ENCODE peak calls at places on chromosomes 13 and 19, in six cellular contexts. A is pancreas, D is left lung, T is endothelial cell of umbilical vein, C is IMR-90, J is Peyer's patch. L is an unnamed sample. For H3K4me1, the result is how much of the 10 kb centered on the place peaks cover.

GRCh38 chr19:47176627-47177090 is 46.0 kb downstream of the SAE1 start:
- DNase-seq in A (no peak), D (no peak), T (peak), C (peak), J (no peak), L (no peak)

GRCh38 chr13:111513766-111514611 is 193.5 kb downstream of the TEX29 start:
- DNase-seq in A (no peak), D (peak), T (no peak), C (no peak), J (no peak), L (no peak)

GRCh38 chr13:43126420-43126819 is 103.0 kb downstream of the DNAJC15 start:
- DNase-seq in A (no peak), D (no peak), T (no peak), C (no peak), J (no peak), L (no peak)

GRCh38 chr13:51811920-51812328 is 8.0 kb upstream of the DHRS12 start:
- DNase-seq in A (no peak), D (no peak), T (peak), C (no peak), J (no peak), L (no peak)

GRCh38 chr13:75196112-75196855 is 285.7 kb downstream of the TBC1D4 start:
- DNase-seq in A (no peak), D (no peak), T (no peak), C (peak), J (no peak), L (no peak)

GRCh38 chr19:14561832-14562351 is 10.0 kb downstream of the NDUFB7 start:
- DNase-seq in A (no peak), D (no peak), T (no peak), C (peak), J (no peak), L (peak)

GRCh38 chr13:63910406-63910957 is 2494.8 kb upstream of the PCDH20 start:
- DNase-seq in A (no peak), D (no peak), T (peak), C (peak), J (no peak), L (no peak)

GRCh38 chr19:41734585-41734984 is 20.7 kb upstream of the CEACAM6 start:
- DNase-seq in A (no peak), D (peak), T (no peak), C (no peak), J (peak), L (no peak)

GRCh38 chr13:32585625-32586021 is 629 bp upstream of the PDS5B start:
- DNase-seq in A (no peak), D (no peak), T (no peak), C (no peak), J (no peak), L (peak)

GRCh38 chr13:99371956-99372355 is 64.8 kb upstream of the GPR183 start:
- DNase-seq in A (no peak), D (no peak), T (no peak), C (no peak), J (peak), L (no peak)

GRCh38 chr13:95805921-95806320 is 129.0 kb downstream of the DNAJC3 start:
- DNase-seq in A (no peak), D (no peak), T (no peak), C (no peak), J (no peak), L (no peak)

GRCh38 chr19:58475714-58476497 is at the start of gene ZNF446:
- DNase-seq in A (peak), D (peak), T (peak), C (peak), J (peak), L (peak)

GRCh38 chr19:35986664-35987570 is 8.1 kb upstream of the SDHAF1 start:
- DNase-seq in A (peak), D (no peak), T (no peak), C (no peak), J (peak), L (no peak)

GRCh38 chr13:68850160-68850559 is 1257.5 kb upstream of the ATXN8OS start:
- DNase-seq in A (no peak), D (no peak), T (no peak), C (no peak), J (no peak), L (no peak)

GRCh38 chr13:21476893-21477472 is 17.9 kb upstream of the ZDHHC20 start:
- DNase-seq in A (peak), D (peak), T (peak), C (peak), J (peak), L (peak)

GRCh38 chr19:13887529-13887928 is 10.6 kb downstream of the NANOS3 start:
- DNase-seq in A (no peak), D (no peak), T (no peak), C (peak), J (no peak), L (no peak)

GRCh38 chr13:23289917-23290357 is 109.2 kb downstream of the SGCG start:
- DNase-seq in A (no peak), D (no peak), T (no peak), C (peak), J (no peak), L (no peak)

GRCh38 chr13:26679411-26679810 is 81.2 kb downstream of the GPR12 start:
- DNase-seq in A (no peak), D (no peak), T (no peak), C (peak), J (no peak), L (no peak)

GRCh38 chr19:903266-903797 is 9.7 kb downstream of the R3HDM4 start:
- DNase-seq in A (no peak), D (no peak), T (no peak), C (peak), J (no peak), L (no peak)

GRCh38 chr13:50829896-50830295 is 13.6 kb downstream of the DLEU7 start:
- DNase-seq in A (no peak), D (no peak), T (no peak), C (no peak), J (no peak), L (no peak)

GRCh38 chr13:55298201-55298600 is 1842.5 kb upstream of the PRR20A start:
- DNase-seq in A (no peak), D (no peak), T (no peak), C (no peak), J (no peak), L (no peak)

GRCh38 chr13:58979851-58980250 is 1183.9 kb downstream of the DIAPH3 start:
- DNase-seq in A (no peak), D (no peak), T (no peak), C (no peak), J (no peak), L (no peak)

GRCh38 chr13:74246398-74246975 is 112.3 kb upstream of the KLF12 start:
- DNase-seq in A (no peak), D (no peak), T (peak), C (peak), J (no peak), L (no peak)

GRCh38 chr13:30569901-30570576 is 47.7 kb upstream of the USPL1 start:
- DNase-seq in A (no peak), D (no peak), T (no peak), C (peak), J (no peak), L (no peak)

GRCh38 chr13:73715114-73715909 is 418.9 kb downstream of the KLF12 start:
- DNase-seq in A (no peak), D (no peak), T (no peak), C (no peak), J (no peak), L (no peak)

GRCh38 chr13:73971481-73971880 is 162.7 kb downstream of the KLF12 start:
- DNase-seq in A (no peak), D (no peak), T (no peak), C (no peak), J (no peak), L (no peak)

GRCh38 chr19:52724701-52725514 is 9.9 kb downstream of the ZNF611 start:
- DNase-seq in A (no peak), D (no peak), T (no peak), C (no peak), J (no peak), L (no peak)

GRCh38 chr13:42707596-42707995 is 73.8 kb upstream of the FAM216B start:
- DNase-seq in A (no peak), D (no peak), T (no peak), C (peak), J (no peak), L (no peak)

GRCh38 chr13:114142137-114142550 is 9.7 kb upstream of the RASA3 start:
- DNase-seq in A (peak), D (no peak), T (no peak), C (no peak), J (no peak), L (no peak)

GRCh38 chr13:57631607-57632275 is at the start of gene PCDH17:
- DNase-seq in A (peak), D (peak), T (peak), C (no peak), J (no peak), L (no peak)

GRCh38 chr19:17249887-17250548 is 4.3 kb upstream of the NR2F6 start:
- DNase-seq in A (no peak), D (no peak), T (no peak), C (no peak), J (peak), L (no peak)

GRCh38 chr13:113408562-113408961 is 44.6 kb upstream of the GRTP1 start:
- DNase-seq in A (peak), D (no peak), T (no peak), C (no peak), J (no peak), L (no peak)

GRCh38 chr13:50676602-50677001 is 166.9 kb downstream of the DLEU7 start:
- DNase-seq in A (no peak), D (no peak), T (peak), C (peak), J (no peak), L (no peak)

GRCh38 chr19:54294539-54294938 is 13.6 kb upstream of the LILRB2 start:
- DNase-seq in A (no peak), D (no peak), T (no peak), C (no peak), J (no peak), L (no peak)

GRCh38 chr13:99314640-99315176 is 7.5 kb upstream of the GPR183 start:
- DNase-seq in A (no peak), D (no peak), T (peak), C (peak), J (peak), L (no peak)

GRCh38 chr19:8334458-8335342 is 8.4 kb downstream of the KANK3 start:
- DNase-seq in A (peak), D (peak), T (peak), C (peak), J (peak), L (peak)

GRCh38 chr19:55158848-55159793 is 1.6 kb upstream of the TNNI3 start:
- DNase-seq in A (no peak), D (peak), T (no peak), C (no peak), J (no peak), L (no peak)

GRCh38 chr19:54458648-54459281 is 4.8 kb downstream of the LENG9 start:
- DNase-seq in A (peak), D (peak), T (no peak), C (no peak), J (no peak), L (no peak)

GRCh38 chr19:3096902-3097326 is 2.8 kb downstream of the GNA11 start:
- DNase-seq in A (no peak), D (no peak), T (no peak), C (no peak), J (no peak), L (no peak)

GRCh38 chr19:33246729-33247440 is 21.2 kb upstream of the SLC7A10 start:
- DNase-seq in A (no peak), D (peak), T (no peak), C (no peak), J (no peak), L (no peak)

GRCh38 chr13:40648040-40648439 is 18.4 kb downstream of the FOXO1 start:
- DNase-seq in A (no peak), D (no peak), T (peak), C (no peak), J (no peak), L (no peak)
- H3K4me1 ChIP-seq in A (under half), D (under half), T (under half), C (under half), J (under half), L (under half)

DNA sequence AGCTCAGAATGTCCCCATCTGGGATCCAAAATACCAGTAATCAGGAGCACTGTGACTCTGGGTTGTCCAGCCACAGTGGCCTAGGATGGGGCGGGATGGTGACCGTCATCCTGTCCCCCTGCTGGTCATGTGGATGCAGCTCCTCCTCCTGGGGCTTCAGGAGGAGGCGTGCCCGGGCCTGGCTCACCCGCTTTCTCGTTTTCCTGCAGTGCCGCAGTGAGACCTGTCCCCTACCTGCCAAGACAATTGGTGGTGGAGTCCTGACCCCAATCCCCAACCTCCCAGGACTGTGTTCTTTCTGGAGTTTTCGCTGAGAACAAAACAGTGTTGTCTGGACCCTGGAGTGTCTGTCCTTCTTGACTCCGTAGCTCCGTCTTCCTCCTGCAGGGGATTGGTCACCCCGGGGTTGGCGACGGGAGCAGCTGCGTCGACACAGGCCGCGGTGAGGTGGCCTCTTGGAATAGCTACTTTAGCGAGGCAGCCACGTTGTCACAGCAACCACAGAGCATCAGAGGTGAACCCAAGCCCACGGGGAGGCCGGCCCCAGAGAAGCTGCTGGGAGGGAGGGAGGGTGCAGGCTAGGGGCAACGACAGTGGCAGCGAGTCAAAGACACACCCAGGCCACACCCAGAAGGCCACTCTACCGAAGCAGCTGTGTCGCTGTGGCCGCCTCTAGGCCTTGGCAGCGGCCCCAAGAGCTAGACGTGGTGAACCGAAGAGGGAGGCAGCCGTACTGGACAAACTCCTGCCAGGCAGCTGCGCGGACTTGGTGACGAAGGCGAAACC is 10.1 kb upstream of the EMC10 start:
- DNase-seq in A (no peak), D (peak), T (no peak), C (no peak), J (peak), L (no peak)
- TF ChIP-seq CTCF in A (no peak), D (no peak), T (peak), C (peak), J (no peak), L (no peak)

DNA sequence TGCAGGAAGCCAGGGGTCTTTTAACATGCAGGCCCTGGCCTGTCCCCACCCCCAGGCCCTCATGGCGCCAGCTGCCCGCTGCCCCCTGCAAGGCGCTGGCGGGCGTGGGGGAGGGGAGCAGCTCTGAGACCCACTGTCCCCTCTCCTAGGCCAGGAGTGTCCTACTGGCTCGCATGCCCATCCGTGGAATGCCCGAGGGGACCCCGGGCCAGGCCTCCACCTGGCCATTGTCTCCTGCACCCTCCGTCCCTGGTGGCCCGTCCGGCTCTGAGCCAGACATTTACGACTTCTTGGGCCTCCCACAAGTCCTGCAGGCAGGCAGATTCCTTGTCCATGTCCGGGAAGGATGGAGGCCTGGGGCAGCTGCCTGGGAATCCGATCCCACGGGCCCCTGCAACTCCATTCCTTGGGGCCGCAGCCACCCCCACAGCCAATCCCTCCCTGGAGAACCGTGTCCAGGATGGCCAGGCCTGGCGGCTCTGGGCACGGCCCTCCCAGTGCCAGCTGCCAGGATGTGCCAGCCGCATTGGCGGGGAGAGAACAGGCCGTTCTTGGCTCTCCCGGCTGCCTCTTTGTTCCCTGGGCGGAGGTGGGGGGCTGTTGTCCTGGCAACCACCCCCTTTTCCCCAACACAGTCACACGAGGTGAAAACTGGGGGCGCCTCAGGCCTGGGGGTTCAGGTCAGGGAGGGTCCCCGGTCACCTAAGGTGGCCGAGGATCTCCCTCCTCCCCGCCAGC is 10.5 kb upstream of the PLIN3 start:
- DNase-seq in A (no peak), D (no peak), T (no peak), C (no peak), J (no peak), L (no peak)
- H3K4me1 ChIP-seq in A (under half), D (under half), T (under half), C (under half), J (under half), L (under half)

GRCh38 chr13:45718063-45718462 is 15.9 kb downstream of the CBY2 start:
- DNase-seq in A (no peak), D (no peak), T (no peak), C (peak), J (no peak), L (no peak)
- TF ChIP-seq CTCF in A (peak), D (peak), T (peak), C (peak), J (no peak), L (no peak)

GRCh38 chr19:12788025-12788681 is 3.1 kb upstream of the JUNB start:
- DNase-seq in A (no peak), D (no peak), T (no peak), C (no peak), J (no peak), L (no peak)

GRCh38 chr19:12786149-12786870 is 5.0 kb upstream of the JUNB start:
- DNase-seq in A (peak), D (peak), T (no peak), C (no peak), J (peak), L (peak)

GRCh38 chr19:12788682-12789097 is 2.6 kb upstream of the JUNB start:
- DNase-seq in A (peak), D (peak), T (peak), C (peak), J (peak), L (peak)

GRCh38 chr19:12786950-12787349 is 4.3 kb upstream of the JUNB start:
- DNase-seq in A (no peak), D (no peak), T (no peak), C (no peak), J (no peak), L (no peak)

DNA sequence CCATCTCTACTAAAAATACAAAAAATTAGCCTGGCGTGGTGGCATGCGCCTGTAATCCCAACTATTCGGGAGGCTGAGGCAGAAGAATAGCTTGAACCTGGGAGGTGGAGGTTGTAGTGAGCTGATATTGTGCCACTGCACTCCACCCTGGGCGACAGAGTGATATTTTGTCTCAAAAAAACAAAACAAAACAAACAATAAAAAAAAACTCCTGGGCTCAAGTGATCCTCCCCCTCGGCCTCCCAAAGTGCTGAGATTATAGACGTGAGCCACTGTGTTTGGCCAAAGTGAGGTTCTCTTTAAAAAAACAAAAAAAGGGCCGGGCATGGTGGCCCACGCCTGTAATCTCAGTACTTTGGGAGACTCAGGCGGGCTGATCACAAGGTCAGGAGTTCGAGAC is 3.8 kb upstream of the JUNB start:
- DNase-seq in A (no peak), D (no peak), T (no peak), C (no peak), J (no peak), L (no peak)
- H3K4me1 ChIP-seq in A (under half), D (half or more), T (under half), C (under half), J (half or more), L (under half)